ENCODE peak calls at places on chromosomes 11 and 22, in seven cellular contexts. One of them, this sample, is unnamed.
A peak's percentile ranks its signal among the peaks of the same experiment; 100 is the strongest.

GRCh38 chr22:22599248-22599647 is 40.2 kb upstream of the PRAME start:
- DNase-seq in endothelial cell of umbilical vein: no peak
- DNase-seq in neural progenitor cell: no peak
- DNase-seq in fibroblast of lung: no peak
- DNase-seq in astrocyte: no peak
- DNase-seq in H1: no peak
- DNase-seq in HepG2: no peak
- DNase-seq in this sample: no peak

GRCh38 chr22:33757041-33757440 is 163.2 kb downstream of the LARGE1 start:
- DNase-seq in endothelial cell of umbilical vein: no peak
- DNase-seq in neural progenitor cell: peak; percentile 14
- DNase-seq in fibroblast of lung: no peak
- DNase-seq in astrocyte: no peak
- DNase-seq in H1: no peak
- DNase-seq in HepG2: no peak
- DNase-seq in this sample: no peak

GRCh38 chr11:16096336-16096735 is 260.0 kb downstream of the SOX6 start:
- DNase-seq in endothelial cell of umbilical vein: no peak
- DNase-seq in neural progenitor cell: no peak
- DNase-seq in fibroblast of lung: peak; percentile 50
- DNase-seq in astrocyte: peak; percentile 22
- DNase-seq in H1: no peak
- DNase-seq in HepG2: no peak
- DNase-seq in this sample: no peak

GRCh38 chr11:103993502-103993901 is 42.9 kb upstream of the DDI1 start:
- DNase-seq in endothelial cell of umbilical vein: no peak
- DNase-seq in neural progenitor cell: no peak
- DNase-seq in fibroblast of lung: peak; percentile 75
- DNase-seq in astrocyte: peak; percentile 72
- DNase-seq in H1: no peak
- DNase-seq in HepG2: no peak
- DNase-seq in this sample: no peak

GRCh38 chr11:126197277-126197939 is 14.0 kb downstream of the RPUSD4 start:
- DNase-seq in endothelial cell of umbilical vein: no peak
- DNase-seq in neural progenitor cell: no peak
- DNase-seq in fibroblast of lung: peak; percentile 70
- DNase-seq in astrocyte: peak; percentile 64
- DNase-seq in H1: no peak
- DNase-seq in HepG2: no peak
- DNase-seq in this sample: peak; percentile 39

GRCh38 chr11:125689460-125689859 is 8.8 kb upstream of the ACRV1 start:
- DNase-seq in endothelial cell of umbilical vein: no peak
- DNase-seq in neural progenitor cell: no peak
- DNase-seq in fibroblast of lung: no peak
- DNase-seq in astrocyte: no peak
- DNase-seq in H1: no peak
- DNase-seq in HepG2: no peak
- DNase-seq in this sample: no peak

GRCh38 chr11:64101461-64101860 is 64.5 kb downstream of the MACROD1 start:
- DNase-seq in endothelial cell of umbilical vein: no peak
- DNase-seq in neural progenitor cell: no peak
- DNase-seq in fibroblast of lung: no peak
- DNase-seq in astrocyte: no peak
- DNase-seq in H1: no peak
- DNase-seq in HepG2: no peak
- DNase-seq in this sample: no peak

GRCh38 chr11:34266987-34267386 is 90.8 kb downstream of the ABTB2 start:
- DNase-seq in endothelial cell of umbilical vein: no peak
- DNase-seq in neural progenitor cell: no peak
- DNase-seq in fibroblast of lung: peak; percentile 55
- DNase-seq in astrocyte: no peak
- DNase-seq in H1: no peak
- DNase-seq in HepG2: no peak
- DNase-seq in this sample: peak; percentile 39

GRCh38 chr22:25177226-25177625 is 22.4 kb upstream of the CRYBB3 start:
- DNase-seq in endothelial cell of umbilical vein: no peak
- DNase-seq in neural progenitor cell: no peak
- DNase-seq in fibroblast of lung: no peak
- DNase-seq in astrocyte: no peak
- DNase-seq in H1: no peak
- DNase-seq in HepG2: no peak
- DNase-seq in this sample: no peak

GRCh38 chr11:14668733-14669301 is 25.2 kb downstream of the PDE3B start:
- DNase-seq in endothelial cell of umbilical vein: no peak
- DNase-seq in neural progenitor cell: no peak
- DNase-seq in fibroblast of lung: no peak
- DNase-seq in astrocyte: no peak
- DNase-seq in H1: no peak
- DNase-seq in HepG2: peak; percentile 37
- DNase-seq in this sample: no peak

GRCh38 chr11:59174664-59175033 is 2.7 kb downstream of the DTX4 start:
- DNase-seq in endothelial cell of umbilical vein: no peak
- DNase-seq in neural progenitor cell: no peak
- DNase-seq in fibroblast of lung: peak; percentile 39
- DNase-seq in astrocyte: peak; percentile 25
- DNase-seq in H1: no peak
- DNase-seq in HepG2: peak; percentile 68
- DNase-seq in this sample: peak; percentile 78

GRCh38 chr22:29308148-29308790 is 1.8 kb downstream of the GAS2L1 start:
- DNase-seq in endothelial cell of umbilical vein: no peak
- DNase-seq in neural progenitor cell: no peak
- DNase-seq in fibroblast of lung: no peak
- DNase-seq in astrocyte: no peak
- DNase-seq in H1: peak; percentile 46
- DNase-seq in HepG2: no peak
- DNase-seq in this sample: no peak
- H3K4me2 ChIP-seq in endothelial cell of umbilical vein: peak overlapping the region; percentile 82
- H3K4me2 ChIP-seq in neural progenitor cell: no peak overlapping the region
- H3K4me2 ChIP-seq in fibroblast of lung: peak overlapping the region; percentile 61
- H3K4me2 ChIP-seq in astrocyte: peak overlapping the region; percentile 92
- H3K4me2 ChIP-seq in H1: no peak overlapping the region
- H3K4me2 ChIP-seq in HepG2: no peak overlapping the region
- H3K4me2 ChIP-seq in this sample: peak overlapping the region; percentile 98

DNA sequence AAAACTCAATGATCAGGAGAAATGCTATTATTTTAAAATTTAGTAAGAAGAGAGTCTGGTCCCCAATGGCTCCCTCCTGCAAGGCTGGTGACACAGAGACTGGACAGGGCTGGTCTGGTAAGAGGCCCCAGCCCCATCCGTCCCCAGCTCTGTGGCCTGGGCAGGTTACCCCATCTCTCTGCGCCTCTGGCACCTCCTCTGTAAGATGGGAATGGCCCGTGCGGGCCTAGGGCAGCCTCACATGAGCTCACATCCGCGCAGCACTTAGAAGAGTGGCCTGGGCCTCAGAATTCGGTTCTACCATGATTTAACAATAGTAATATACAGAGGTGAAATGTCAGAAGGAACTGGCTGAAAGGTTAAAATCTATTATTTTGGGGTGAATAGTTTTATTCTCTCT is 1.2 kb downstream of the APOBEC3F start:
- DNase-seq in endothelial cell of umbilical vein: no peak
- DNase-seq in neural progenitor cell: no peak
- DNase-seq in fibroblast of lung: no peak
- DNase-seq in astrocyte: no peak
- DNase-seq in H1: no peak
- DNase-seq in HepG2: no peak
- DNase-seq in this sample: no peak
- TF ChIP-seq EZH2 in endothelial cell of umbilical vein: no peak
- TF ChIP-seq EZH2 in neural progenitor cell: no peak
- TF ChIP-seq EZH2 in fibroblast of lung: no peak
- TF ChIP-seq EZH2 in astrocyte: no peak
- TF ChIP-seq EZH2 in H1: no peak
- TF ChIP-seq EZH2 in HepG2: no peak
- TF ChIP-seq EZH2 in this sample: no peak

GRCh38 chr11:47494996-47495855 is 46.3 kb upstream of the RAPSN start:
- DNase-seq in endothelial cell of umbilical vein: no peak
- DNase-seq in neural progenitor cell: no peak
- DNase-seq in fibroblast of lung: no peak
- DNase-seq in astrocyte: no peak
- DNase-seq in H1: no peak
- DNase-seq in HepG2: no peak
- DNase-seq in this sample: no peak
- H3K4me3 ChIP-seq in endothelial cell of umbilical vein: no peak overlapping the region
- H3K4me3 ChIP-seq in neural progenitor cell: no peak overlapping the region
- H3K4me3 ChIP-seq in fibroblast of lung: no peak overlapping the region
- H3K4me3 ChIP-seq in astrocyte: no peak overlapping the region
- H3K4me3 ChIP-seq in H1: no peak overlapping the region
- H3K4me3 ChIP-seq in HepG2: no peak overlapping the region
- H3K4me3 ChIP-seq in this sample: no peak overlapping the region

GRCh38 chr11:60840711-60841430 is 1.0 kb upstream of the CCDC86 start:
- DNase-seq in endothelial cell of umbilical vein: peak; percentile 67
- DNase-seq in neural progenitor cell: no peak
- DNase-seq in fibroblast of lung: peak; percentile 95
- DNase-seq in astrocyte: peak; percentile 94
- DNase-seq in H1: no peak
- DNase-seq in HepG2: no peak
- DNase-seq in this sample: no peak
- H3K4me2 ChIP-seq in endothelial cell of umbilical vein: peak overlapping the region; percentile 50
- H3K4me2 ChIP-seq in neural progenitor cell: no peak overlapping the region
- H3K4me2 ChIP-seq in fibroblast of lung: peak overlapping the region; percentile 82
- H3K4me2 ChIP-seq in astrocyte: peak overlapping the region; percentile 97
- H3K4me2 ChIP-seq in H1: peak overlapping the region; percentile 58
- H3K4me2 ChIP-seq in HepG2: peak overlapping the region; percentile 86
- H3K4me2 ChIP-seq in this sample: peak overlapping the region; percentile 73